ENCODE peak calls at places on chromosomes 13 and 19, in ten cellular contexts. V, R, X, J, K, I, M, D, N and Q are unnamed samples.

GRCh38 chr19:33661336-33661735 is 39.6 kb downstream of the CHST8 start:
- DNase-seq in V (no peak), R (no peak), X (no peak), J (no peak), K (no peak), I (no peak), M (no peak), D (no peak), N (no peak), Q (no peak)

GRCh38 chr13:41648314-41648935 is 191.1 kb downstream of the RGCC start:
- DNase-seq in V (no peak), R (peak), X (no peak), J (peak), K (no peak), I (no peak), M (peak), D (no peak), N (no peak), Q (no peak)

GRCh38 chr19:31658993-31659896 is 310.0 kb upstream of the TSHZ3 start:
- DNase-seq in V (no peak), R (no peak), X (no peak), J (no peak), K (no peak), I (no peak), M (no peak), D (no peak), N (no peak), Q (no peak)

GRCh38 chr19:49058592-49058991 is 1.0 kb upstream of the CGB7 start:
- DNase-seq in V (no peak), R (peak), X (no peak), J (no peak), K (peak), I (peak), M (peak), D (no peak), N (no peak), Q (no peak)

GRCh38 chr19:37077929-37078716 is at the start of gene ZNF420:
- DNase-seq in V (peak), R (peak), X (peak), J (peak), K (peak), I (peak), M (peak), D (peak), N (peak), Q (peak)

GRCh38 chr13:41019027-41019487 is at the start of gene ELF1:
- DNase-seq in V (peak), R (peak), X (no peak), J (peak), K (peak), I (no peak), M (peak), D (no peak), N (no peak), Q (no peak)

GRCh38 chr13:44713793-44714469 is 137.8 kb upstream of the TSC22D1 start:
- DNase-seq in V (peak), R (peak), X (no peak), J (peak), K (no peak), I (no peak), M (peak), D (no peak), N (no peak), Q (no peak)

GRCh38 chr19:7292950-7293794 is 1.0 kb downstream of the INSR start:
- DNase-seq in V (no peak), R (no peak), X (no peak), J (no peak), K (no peak), I (no peak), M (no peak), D (no peak), N (peak), Q (peak)

GRCh38 chr19:3249408-3249807 is 24.9 kb downstream of the CELF5 start:
- DNase-seq in V (no peak), R (no peak), X (peak), J (no peak), K (peak), I (no peak), M (no peak), D (no peak), N (no peak), Q (no peak)

GRCh38 chr19:49887653-49888477 is 8.8 kb downstream of the IL4I1 start:
- DNase-seq in V (no peak), R (no peak), X (no peak), J (no peak), K (no peak), I (no peak), M (no peak), D (no peak), N (no peak), Q (no peak)

GRCh38 chr19:49987159-49987698 is 26.3 kb upstream of the SIGLEC11 start:
- DNase-seq in V (peak), R (peak), X (no peak), J (peak), K (peak), I (peak), M (peak), D (no peak), N (no peak), Q (peak)

GRCh38 chr13:46654956-46655726 is 102.2 kb downstream of the LRCH1 start:
- DNase-seq in V (no peak), R (no peak), X (no peak), J (no peak), K (no peak), I (no peak), M (no peak), D (no peak), N (no peak), Q (no peak)

GRCh38 chr19:42316223-42317211 is 3.4 kb downstream of the TMEM145 start:
- DNase-seq in V (no peak), R (peak), X (no peak), J (no peak), K (no peak), I (no peak), M (no peak), D (no peak), N (peak), Q (no peak)

GRCh38 chr13:88932950-88933349 is 1261.8 kb downstream of the SLITRK5 start:
- DNase-seq in V (no peak), R (no peak), X (no peak), J (no peak), K (no peak), I (no peak), M (no peak), D (peak), N (no peak), Q (no peak)

GRCh38 chr19:313169-313987 is 22.2 kb upstream of the PLPP2 start:
- DNase-seq in V (no peak), R (no peak), X (no peak), J (no peak), K (no peak), I (no peak), M (no peak), D (no peak), N (no peak), Q (no peak)

GRCh38 chr13:31322025-31322424 is 122.2 kb downstream of the B3GLCT start:
- DNase-seq in V (no peak), R (peak), X (no peak), J (no peak), K (no peak), I (no peak), M (peak), D (no peak), N (no peak), Q (no peak)

GRCh38 chr19:10013316-10013715 is at the start of gene RDH8:
- DNase-seq in V (no peak), R (no peak), X (no peak), J (no peak), K (no peak), I (no peak), M (no peak), D (no peak), N (no peak), Q (no peak)